ENCODE peak calls at places on chromosomes 4 and X, in four cellular contexts. D is GM23338, F is colonic mucosa, R is fibroblast of lung. W is an unnamed sample.
A peak's percentile ranks its signal among the peaks of the same experiment; 100 is the strongest.

GRCh38 chr4:111213520-111213919 is 590.6 kb upstream of the PITX2 start:
- DNase-seq in F (no peak), R (no peak), D (no peak), W (no peak)

GRCh38 chr4:168515222-168516011 is 18.6 kb downstream of the PALLD start:
- DNase-seq in R (no peak), D (no peak), F (no peak), W (no peak)

GRCh38 chrX:46758956-46759644 is at the start of gene SLC9A7:
- DNase-seq in R (peak; percentile 59), F (peak; percentile 76), D (peak; percentile 73), W (no peak)

GRCh38 chrX:128906753-128907152 is 616.5 kb downstream of the SMARCA1 start:
- DNase-seq in R (no peak), D (no peak), F (no peak), W (no peak)

GRCh38 chr4:40157444-40157843 is 39.4 kb upstream of the RHOH start:
- DNase-seq in F (no peak), D (no peak), R (peak; percentile 9), W (no peak)

GRCh38 chr4:16785800-16786527 is 112.5 kb downstream of the LDB2 start:
- DNase-seq in F (no peak), D (no peak), R (peak; percentile 27), W (peak; percentile 52)

GRCh38 chr4:67288964-67289363 is 256.3 kb downstream of the CENPC start:
- DNase-seq in F (no peak), D (peak; percentile 63), R (no peak), W (no peak)

GRCh38 chr4:138816883-138817282 is 198.7 kb upstream of the NOCT start:
- DNase-seq in R (no peak), D (no peak), F (no peak), W (no peak)

GRCh38 chr4:140150886-140151699 is 2.9 kb downstream of the MAML3 start:
- DNase-seq in D (peak; percentile 94), R (peak; percentile 97), F (peak; percentile 94), W (no peak)

GRCh38 chr4:140711910-140712309 is 44.3 kb downstream of the TBC1D9 start:
- DNase-seq in R (no peak), F (no peak), D (peak; percentile 42), W (no peak)

GRCh38 chrX:56572975-56573374 is 9.5 kb downstream of the UBQLN2 start:
- DNase-seq in D (no peak), F (no peak), R (no peak), W (no peak)

GRCh38 chrX:41045960-41046567 is 39.2 kb upstream of the USP9X start:
- DNase-seq in R (peak; percentile 85), D (peak; percentile 44), F (peak; percentile 35), W (no peak)

GRCh38 chrX:39065051-39065871 is 264.0 kb downstream of the MID1IP1 start:
- DNase-seq in R (no peak), D (peak; percentile 43), F (no peak), W (no peak)

GRCh38 chr4:179196511-179196910 is 1754.3 kb upstream of the AGA start:
- DNase-seq in F (no peak), D (peak; percentile 34), R (peak; percentile 70), W (no peak)

GRCh38 chr4:3729188-3729884 is 36.8 kb upstream of the ADRA2C start:
- DNase-seq in D (no peak), F (no peak), R (no peak), W (peak; percentile 17)

GRCh38 chr4:3727847-3728469 is 38.2 kb upstream of the ADRA2C start:
- DNase-seq in F (no peak), D (no peak), R (no peak), W (no peak)

GRCh38 chr4:3730422-3730821 is 35.8 kb upstream of the ADRA2C start:
- DNase-seq in R (no peak), F (no peak), D (no peak), W (no peak)

GRCh38 chr4:3732076-3733028 is 33.8 kb upstream of the ADRA2C start:
- DNase-seq in F (no peak), D (no peak), R (no peak), W (no peak)

GRCh38 chr4:3729885-3730226 is 36.3 kb upstream of the ADRA2C start:
- DNase-seq in D (peak; percentile 58), F (no peak), R (no peak), W (no peak)
- TF ChIP-seq CTCF in D (peak; percentile 7), F (no peak), R (no peak), W (no peak)

GRCh38 chr4:121817701-121818100 is 6.0 kb downstream of the CCNA2 start:
- DNase-seq in D (no peak), R (no peak), F (no peak), W (no peak)
- H3K4me3 ChIP-seq in D (no peak overlapping the region), R (no peak overlapping the region), F (no peak overlapping the region), W (no peak overlapping the region)

GRCh38 chr4:86879641-86880040 is 12.6 kb downstream of the C4orf36 start:
- DNase-seq in D (no peak), R (no peak), F (no peak), W (no peak)
- TF ChIP-seq CTCF in D (no peak), R (no peak), F (no peak), W (no peak)

GRCh38 chr4:162162672-162163071 is 1.1 kb downstream of the FSTL5 start:
- DNase-seq in F (no peak), D (peak; percentile 31), R (no peak), W (no peak)
- H3K4me3 ChIP-seq in F (no peak overlapping the region), D (no peak overlapping the region), R (no peak overlapping the region), W (no peak overlapping the region)

GRCh38 chrX:120087289-120088017 is 10.0 kb upstream of the RHOXF2B start:
- DNase-seq in R (no peak), D (no peak), F (no peak), W (no peak)

GRCh38 chrX:120090208-120090607 is 12.7 kb upstream of the RHOXF2B start:
- DNase-seq in R (no peak), F (no peak), D (peak; percentile 65), W (no peak)
- TF ChIP-seq CTCF in R (no peak), F (no peak), D (peak; percentile 45), W (no peak)

DNA sequence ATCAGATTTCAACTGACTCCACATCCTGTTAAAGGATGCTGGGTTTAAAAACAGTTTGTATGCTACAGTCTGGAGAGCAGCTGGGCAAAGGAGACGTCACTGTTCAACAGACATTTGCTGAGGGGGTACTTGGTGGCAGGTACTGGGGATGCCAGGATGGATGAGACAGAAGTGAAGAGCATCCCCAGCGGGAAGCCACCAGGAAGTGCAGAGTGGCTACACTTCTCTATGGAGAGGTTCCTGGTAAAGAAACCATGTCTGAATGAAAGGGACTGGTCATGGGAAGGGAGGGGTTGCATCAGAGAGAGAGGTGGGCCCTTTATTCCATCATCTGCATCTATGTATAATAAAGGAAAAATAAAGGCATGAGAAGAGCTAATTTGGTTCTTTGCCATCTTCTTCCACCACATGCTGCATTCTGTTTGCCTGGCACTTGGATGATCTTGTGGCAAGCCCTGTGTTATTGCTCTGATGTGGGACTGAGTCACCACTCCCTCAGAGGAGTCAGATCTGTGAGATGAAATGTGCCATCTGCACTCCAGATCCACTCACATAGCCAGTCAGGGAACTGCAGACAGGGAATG is 144.9 kb downstream of the SOWAHB start:
- DNase-seq in F (no peak), R (peak; percentile 100), D (no peak), W (peak; percentile 98)
- H3K4me3 ChIP-seq in F (no peak overlapping the region), R (no peak overlapping the region), D (no peak overlapping the region), W (peak overlapping the region; percentile 24)

GRCh38 chrX:66731398-66731797 is 92.5 kb upstream of the EDA2R start:
- DNase-seq in R (peak; percentile 14), D (peak; percentile 67), F (no peak), W (no peak)
- TF ChIP-seq CTCF in R (peak; percentile 22), D (peak; percentile 47), F (peak; percentile 36), W (peak; percentile 21)

GRCh38 chrX:1581132-1581531 is 10.3 kb upstream of the AKAP17A start:
- DNase-seq in F (peak; percentile 71), D (peak; percentile 76), R (no peak), W (no peak)
- H3K4me3 ChIP-seq in F (no peak overlapping the region), D (no peak overlapping the region), R (no peak overlapping the region), W (no peak overlapping the region)

W was measured in AG04449.